ENCODE peak calls at places on chromosomes 3 and 15, in nine cellular contexts. Z is transverse colon, N is hepatocyte, V is RWPE1, W is brain microvascular endothelial cell, Q is left ventricle myocardium inferior, M is dorsolateral prefrontal cortex, R is ovary, D is pancreas. E is an unnamed sample.
A peak's percentile ranks its signal among the peaks of the same experiment; 100 is the strongest.

GRCh38 chr3:76403556-76403955 is 618.2 kb upstream of the ZNF717 start:
- DNase-seq in Z (no peak), N (no peak), V (no peak), W (peak; percentile 27), Q (no peak), M (no peak), R (no peak), D (no peak), E (peak; percentile 62)

GRCh38 chr15:58909616-58910015 is 23.9 kb downstream of the SLTM start:
- DNase-seq in Z (no peak), N (no peak), V (no peak), W (no peak), Q (no peak), M (no peak), R (no peak), D (no peak), E (no peak)

GRCh38 chr15:38920966-38921365 is 356.4 kb upstream of the RASGRP1 start:
- DNase-seq in Z (no peak), N (no peak), V (no peak), W (no peak), Q (no peak), M (no peak), R (no peak), D (no peak), E (no peak)

GRCh38 chr3:137970914-137971831 is 38.8 kb upstream of the CLDN18 start:
- DNase-seq in Z (peak; percentile 74), N (peak; percentile 89), V (peak; percentile 72), W (peak; percentile 72), Q (peak; percentile 69), M (peak; percentile 80), R (peak; percentile 51), D (peak; percentile 75), E (peak; percentile 20)

GRCh38 chr3:65548848-65549625 is 489.7 kb downstream of the MAGI1 start:
- DNase-seq in Z (peak; percentile 23), N (peak; percentile 45), V (no peak), W (no peak), Q (peak; percentile 45), M (no peak), R (no peak), D (no peak), E (no peak)

GRCh38 chr3:54527953-54528352 is 399.9 kb downstream of the LRTM1 start:
- DNase-seq in Z (no peak), N (no peak), V (no peak), W (no peak), Q (no peak), M (no peak), R (no peak), D (no peak), E (no peak)

GRCh38 chr15:88651971-88652370 is 13.2 kb downstream of the ISG20 start:
- DNase-seq in Z (no peak), N (no peak), V (no peak), W (no peak), Q (no peak), M (no peak), R (no peak), D (no peak), E (no peak)

GRCh38 chr3:194111336-194111735 is 24.6 kb upstream of the HES1 start:
- DNase-seq in Z (no peak), N (no peak), V (no peak), W (no peak), Q (no peak), M (no peak), R (no peak), D (no peak), E (no peak)

GRCh38 chr3:126413693-126414080 is 19.0 kb downstream of the CFAP100 start:
- DNase-seq in Z (no peak), N (no peak), V (no peak), W (no peak), Q (no peak), M (peak; percentile 5), R (no peak), D (peak; percentile 2), E (no peak)

GRCh38 chr15:60062826-60063225 is 58.7 kb downstream of the FOXB1 start:
- DNase-seq in Z (no peak), N (no peak), V (no peak), W (peak; percentile 66), Q (no peak), M (no peak), R (no peak), D (no peak), E (peak; percentile 11)

GRCh38 chr3:150377601-150378466 is 30.3 kb upstream of the TSC22D2 start:
- DNase-seq in Z (no peak), N (no peak), V (no peak), W (no peak), Q (no peak), M (no peak), R (no peak), D (no peak), E (no peak)

GRCh38 chr3:59425371-59425770 is 375.5 kb upstream of the CFAP20DC start:
- DNase-seq in Z (no peak), N (peak; percentile 49), V (peak; percentile 7), W (peak; percentile 80), Q (no peak), M (no peak), R (no peak), D (no peak), E (peak; percentile 82)

GRCh38 chr15:76904461-76905012 is 603 bp downstream of the SCAPER start:
- DNase-seq in Z (peak; percentile 36), N (peak; percentile 71), V (peak; percentile 57), W (no peak), Q (no peak), M (peak; percentile 24), R (peak; percentile 43), D (peak; percentile 27), E (no peak)

GRCh38 chr3:197883541-197883940 is 66.4 kb upstream of the RPL35A start:
- DNase-seq in Z (no peak), N (no peak), V (no peak), W (no peak), Q (no peak), M (no peak), R (no peak), D (no peak), E (no peak)

GRCh38 chr15:40511093-40511471 is 40.3 kb downstream of the CHST14 start:
- DNase-seq in Z (peak; percentile 11), N (no peak), V (no peak), W (no peak), Q (no peak), M (peak; percentile 13), R (peak; percentile 45), D (no peak), E (no peak)

GRCh38 chr3:170033489-170033888 is 4.3 kb upstream of the GPR160 start:
- DNase-seq in Z (peak; percentile 63), N (no peak), V (no peak), W (no peak), Q (no peak), M (no peak), R (no peak), D (no peak), E (no peak)

DNA sequence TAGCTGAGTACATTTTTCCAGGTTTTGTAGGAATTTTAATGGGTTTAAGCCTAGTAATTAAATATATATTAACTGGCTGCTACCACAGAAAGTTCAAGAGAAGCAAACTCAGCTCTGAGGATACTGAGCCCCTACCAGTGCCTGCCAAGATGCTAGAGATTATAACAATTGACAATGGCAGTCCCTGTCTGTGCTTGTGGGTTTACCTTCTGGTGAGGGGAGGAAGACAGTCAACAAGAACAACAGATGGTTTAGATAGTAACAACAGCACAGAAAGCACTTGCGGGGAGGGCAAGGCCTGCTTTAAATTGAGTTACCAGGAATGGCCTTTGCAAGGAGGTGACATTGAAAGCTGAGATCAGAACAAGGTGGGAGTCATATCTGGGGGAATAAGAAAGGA is 56.6 kb upstream of the ARHGEF3 start:
- DNase-seq in Z (no peak), N (no peak), V (no peak), W (no peak), Q (no peak), M (no peak), R (no peak), D (no peak), E (no peak)
- H3K27ac ChIP-seq in Z (no peak overlapping the region), N (no peak overlapping the region), V (no peak overlapping the region), W (no peak overlapping the region), Q (no peak overlapping the region), M (no peak overlapping the region), R (no peak overlapping the region), D (no peak overlapping the region), E (no peak overlapping the region)

GRCh38 chr3:50203113-50203852 is 1.8 kb upstream of the SLC38A3 start:
- DNase-seq in Z (no peak), N (no peak), V (no peak), W (no peak), Q (no peak), M (no peak), R (no peak), D (peak; percentile 91), E (no peak)
- TF ChIP-seq CTCF in Z (no peak), N (no peak), V (no peak), W (no peak), Q (no peak), M (no peak), R (no peak), D (no peak), E (no peak)

DNA sequence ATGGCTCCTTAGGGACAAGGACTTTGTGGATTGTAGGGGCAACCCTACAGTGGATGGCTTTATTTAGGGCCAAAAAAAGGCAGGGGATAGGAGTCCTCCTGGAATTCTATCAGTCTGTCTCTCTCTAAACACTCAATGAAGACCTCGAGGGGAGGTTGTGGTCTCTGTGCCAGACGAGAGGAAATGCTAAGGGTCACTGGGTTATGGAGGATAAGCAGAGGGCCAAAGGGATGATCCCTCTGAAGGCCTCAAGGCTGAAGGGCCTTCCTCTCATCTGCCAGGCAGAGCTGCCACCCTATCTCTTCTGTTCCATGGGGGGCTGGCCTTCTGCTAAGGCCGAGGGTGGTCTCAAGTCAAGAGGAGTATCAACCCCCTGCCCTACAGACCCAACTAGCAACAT is 27.0 kb downstream of the PLXNB1 start:
- DNase-seq in Z (no peak), N (no peak), V (no peak), W (no peak), Q (no peak), M (no peak), R (peak; percentile 19), D (no peak), E (no peak)
- H3K27ac ChIP-seq in Z (peak overlapping the region; percentile 88), N (no peak overlapping the region), V (peak overlapping the region; percentile 99), W (no peak overlapping the region), Q (peak overlapping the region; percentile 61), M (peak overlapping the region; percentile 36), R (peak overlapping the region; percentile 49), D (no peak overlapping the region), E (no peak overlapping the region)

DNA sequence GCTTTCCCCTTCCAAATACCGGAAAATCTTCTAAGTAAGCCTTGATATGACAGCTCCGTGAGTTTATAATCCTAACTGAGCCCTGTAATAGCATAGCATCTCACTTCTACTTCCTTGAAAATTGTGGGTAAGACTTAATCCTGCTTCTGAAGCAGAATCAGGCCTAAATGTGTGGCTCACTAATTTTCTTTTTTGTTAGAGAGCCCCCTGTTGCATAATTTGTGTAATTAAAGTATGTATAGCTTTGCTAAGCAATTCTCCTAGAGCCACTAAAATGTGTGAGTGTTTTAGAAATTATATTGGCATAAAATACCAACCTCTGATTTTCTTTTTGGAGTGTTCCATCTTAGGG is 304.4 kb downstream of the FGF12 start:
- DNase-seq in Z (no peak), N (no peak), V (no peak), W (no peak), Q (no peak), M (no peak), R (no peak), D (no peak), E (no peak)
- TF ChIP-seq CTCF in Z (no peak), N (peak; percentile 37), V (peak; percentile 33), W (peak; percentile 40), Q (peak; percentile 36), M (no peak), R (no peak), D (no peak), E (no peak)